ENCODE peak calls at places on chromosomes 11 and 22, in six cellular contexts. One of them, this sample, is unnamed.
A peak's percentile ranks its signal among the peaks of the same experiment; 100 is the strongest.

GRCh38 chr11:11140510-11140909 is 212.5 kb downstream of the CSNK2A3 start:
- DNase-seq in heart left ventricle: no peak
- DNase-seq in ovary: no peak
- DNase-seq in AG04450: no peak
- DNase-seq in T-helper 17 cell: no peak
- DNase-seq in IMR-90: no peak
- DNase-seq in this sample: no peak

GRCh38 chr11:67160872-67161783 is 42.1 kb downstream of the KDM2A start:
- DNase-seq in heart left ventricle: no peak
- DNase-seq in ovary: no peak
- DNase-seq in AG04450: no peak
- DNase-seq in T-helper 17 cell: no peak
- DNase-seq in IMR-90: peak; percentile 74
- DNase-seq in this sample: no peak

GRCh38 chr11:64947202-64947814 is 11.6 kb upstream of the GPHA2 start:
- DNase-seq in heart left ventricle: no peak
- DNase-seq in ovary: no peak
- DNase-seq in AG04450: no peak
- DNase-seq in T-helper 17 cell: no peak
- DNase-seq in IMR-90: no peak
- DNase-seq in this sample: no peak

GRCh38 chr11:47185305-47186075 is 744 bp downstream of the PACSIN3 start:
- DNase-seq in heart left ventricle: peak; percentile 88
- DNase-seq in ovary: peak; percentile 76
- DNase-seq in AG04450: no peak
- DNase-seq in T-helper 17 cell: no peak
- DNase-seq in IMR-90: peak; percentile 37
- DNase-seq in this sample: peak; percentile 75

GRCh38 chr11:46889689-46890475 is 28.5 kb downstream of the LRP4 start:
- DNase-seq in heart left ventricle: peak; percentile 62
- DNase-seq in ovary: peak; percentile 68
- DNase-seq in AG04450: peak; percentile 39
- DNase-seq in T-helper 17 cell: peak; percentile 32
- DNase-seq in IMR-90: peak; percentile 73
- DNase-seq in this sample: peak; percentile 82

GRCh38 chr11:108965602-108966001 is 300.7 kb downstream of the DDX10 start:
- DNase-seq in heart left ventricle: no peak
- DNase-seq in ovary: no peak
- DNase-seq in AG04450: peak; percentile 57
- DNase-seq in T-helper 17 cell: no peak
- DNase-seq in IMR-90: peak; percentile 88
- DNase-seq in this sample: no peak

GRCh38 chr11:87180743-87181142 is 143.0 kb downstream of the TMEM135 start:
- DNase-seq in heart left ventricle: no peak
- DNase-seq in ovary: no peak
- DNase-seq in AG04450: no peak
- DNase-seq in T-helper 17 cell: no peak
- DNase-seq in IMR-90: peak; percentile 65
- DNase-seq in this sample: no peak

GRCh38 chr22:44648085-44648820 is 53.8 kb upstream of the PRR5 start:
- DNase-seq in heart left ventricle: no peak
- DNase-seq in ovary: no peak
- DNase-seq in AG04450: no peak
- DNase-seq in T-helper 17 cell: no peak
- DNase-seq in IMR-90: peak; percentile 26
- DNase-seq in this sample: no peak

GRCh38 chr22:27726726-27727449 is 74.7 kb downstream of the MN1 start:
- DNase-seq in heart left ventricle: peak; percentile 62
- DNase-seq in ovary: peak; percentile 44
- DNase-seq in AG04450: no peak
- DNase-seq in T-helper 17 cell: no peak
- DNase-seq in IMR-90: peak; percentile 34
- DNase-seq in this sample: no peak

GRCh38 chr11:47248664-47249377 is at the start of gene ACP2:
- DNase-seq in heart left ventricle: peak; percentile 88
- DNase-seq in ovary: peak; percentile 90
- DNase-seq in AG04450: peak; percentile 72
- DNase-seq in T-helper 17 cell: peak; percentile 69
- DNase-seq in IMR-90: peak; percentile 87
- DNase-seq in this sample: peak; percentile 94

GRCh38 chr22:50696799-50697561 is 24.4 kb downstream of the SHANK3 start:
- DNase-seq in heart left ventricle: no peak
- DNase-seq in ovary: peak; percentile 26
- DNase-seq in AG04450: no peak
- DNase-seq in T-helper 17 cell: peak; percentile 11
- DNase-seq in IMR-90: no peak
- DNase-seq in this sample: no peak

GRCh38 chr11:11500744-11501487 is 120.9 kb downstream of the GALNT18 start:
- DNase-seq in heart left ventricle: no peak
- DNase-seq in ovary: no peak
- DNase-seq in AG04450: no peak
- DNase-seq in T-helper 17 cell: no peak
- DNase-seq in IMR-90: no peak
- DNase-seq in this sample: no peak

GRCh38 chr11:1870721-1871466 is 18.0 kb downstream of the LSP1 start:
- DNase-seq in heart left ventricle: no peak
- DNase-seq in ovary: no peak
- DNase-seq in AG04450: no peak
- DNase-seq in T-helper 17 cell: no peak
- DNase-seq in IMR-90: no peak
- DNase-seq in this sample: peak; percentile 64

GRCh38 chr11:117830674-117831351 is 6.3 kb upstream of the FXYD2 start:
- DNase-seq in heart left ventricle: no peak
- DNase-seq in ovary: peak; percentile 13
- DNase-seq in AG04450: no peak
- DNase-seq in T-helper 17 cell: no peak
- DNase-seq in IMR-90: no peak
- DNase-seq in this sample: no peak

GRCh38 chr11:65316311-65316978 is 1.8 kb downstream of the CDC42EP2 start:
- DNase-seq in heart left ventricle: peak; percentile 67
- DNase-seq in ovary: peak; percentile 58
- DNase-seq in AG04450: peak; percentile 91
- DNase-seq in T-helper 17 cell: no peak
- DNase-seq in IMR-90: peak; percentile 97
- DNase-seq in this sample: no peak

GRCh38 chr11:116808262-116809175 is 14.6 kb downstream of the APOA4 start:
- DNase-seq in heart left ventricle: no peak
- DNase-seq in ovary: no peak
- DNase-seq in AG04450: no peak
- DNase-seq in T-helper 17 cell: no peak
- DNase-seq in IMR-90: peak; percentile 32
- DNase-seq in this sample: peak; percentile 84

GRCh38 chr22:50719814-50720300 is 18.1 kb upstream of the ACR start:
- DNase-seq in heart left ventricle: no peak
- DNase-seq in ovary: no peak
- DNase-seq in AG04450: no peak
- DNase-seq in T-helper 17 cell: no peak
- DNase-seq in IMR-90: no peak
- DNase-seq in this sample: no peak

GRCh38 chr11:10454902-10455631 is at the start of gene AMPD3:
- DNase-seq in heart left ventricle: no peak
- DNase-seq in ovary: no peak
- DNase-seq in AG04450: peak; percentile 96
- DNase-seq in T-helper 17 cell: no peak
- DNase-seq in IMR-90: peak; percentile 99
- DNase-seq in this sample: no peak

GRCh38 chr11:69744435-69744834 is 30.7 kb downstream of the FGF4 start:
- DNase-seq in heart left ventricle: no peak
- DNase-seq in ovary: no peak
- DNase-seq in AG04450: peak; percentile 37
- DNase-seq in T-helper 17 cell: no peak
- DNase-seq in IMR-90: peak; percentile 78
- DNase-seq in this sample: no peak

GRCh38 chr11:112513417-112513816 is 252.8 kb upstream of the PLET1 start:
- DNase-seq in heart left ventricle: no peak
- DNase-seq in ovary: no peak
- DNase-seq in AG04450: no peak
- DNase-seq in T-helper 17 cell: no peak
- DNase-seq in IMR-90: no peak
- DNase-seq in this sample: no peak

GRCh38 chr11:86151188-86152005 is 82.5 kb upstream of the PICALM start:
- DNase-seq in heart left ventricle: peak; percentile 39
- DNase-seq in ovary: peak; percentile 43
- DNase-seq in AG04450: no peak
- DNase-seq in T-helper 17 cell: no peak
- DNase-seq in IMR-90: peak; percentile 23
- DNase-seq in this sample: peak; percentile 25

GRCh38 chr11:16791494-16791961 is 53.1 kb downstream of the C11orf58 start:
- DNase-seq in heart left ventricle: no peak
- DNase-seq in ovary: no peak
- DNase-seq in AG04450: peak; percentile 78
- DNase-seq in T-helper 17 cell: no peak
- DNase-seq in IMR-90: peak; percentile 95
- DNase-seq in this sample: no peak

GRCh38 chr22:39109361-39109760 is 12.3 kb downstream of the APOBEC3H start:
- DNase-seq in heart left ventricle: no peak
- DNase-seq in ovary: no peak
- DNase-seq in AG04450: no peak
- DNase-seq in T-helper 17 cell: no peak
- DNase-seq in IMR-90: no peak
- DNase-seq in this sample: no peak
- H3K9me3 ChIP-seq in heart left ventricle: no peaks in the 10 kb centered on the region
- H3K9me3 ChIP-seq in ovary: no peaks in the 10 kb centered on the region
- H3K9me3 ChIP-seq in AG04450: no peaks in the 10 kb centered on the region
- H3K9me3 ChIP-seq in T-helper 17 cell: no peaks in the 10 kb centered on the region
- H3K9me3 ChIP-seq in IMR-90: peaks cover 3% of the 10 kb centered on the region
- H3K9me3 ChIP-seq in this sample: no peaks in the 10 kb centered on the region

GRCh38 chr22:47392054-47392347 is 629.6 kb downstream of the TBC1D22A start:
- DNase-seq in heart left ventricle: no peak
- DNase-seq in ovary: no peak
- DNase-seq in AG04450: no peak
- DNase-seq in T-helper 17 cell: no peak
- DNase-seq in IMR-90: no peak
- DNase-seq in this sample: no peak
- H3K9me3 ChIP-seq in heart left ventricle: no peaks in the 10 kb centered on the region
- H3K9me3 ChIP-seq in ovary: no peaks in the 10 kb centered on the region
- H3K9me3 ChIP-seq in AG04450: peaks cover 9% of the 10 kb centered on the region
- H3K9me3 ChIP-seq in T-helper 17 cell: no peaks in the 10 kb centered on the region
- H3K9me3 ChIP-seq in IMR-90: peaks cover 21% of the 10 kb centered on the region
- H3K9me3 ChIP-seq in this sample: no peaks in the 10 kb centered on the region

DNA sequence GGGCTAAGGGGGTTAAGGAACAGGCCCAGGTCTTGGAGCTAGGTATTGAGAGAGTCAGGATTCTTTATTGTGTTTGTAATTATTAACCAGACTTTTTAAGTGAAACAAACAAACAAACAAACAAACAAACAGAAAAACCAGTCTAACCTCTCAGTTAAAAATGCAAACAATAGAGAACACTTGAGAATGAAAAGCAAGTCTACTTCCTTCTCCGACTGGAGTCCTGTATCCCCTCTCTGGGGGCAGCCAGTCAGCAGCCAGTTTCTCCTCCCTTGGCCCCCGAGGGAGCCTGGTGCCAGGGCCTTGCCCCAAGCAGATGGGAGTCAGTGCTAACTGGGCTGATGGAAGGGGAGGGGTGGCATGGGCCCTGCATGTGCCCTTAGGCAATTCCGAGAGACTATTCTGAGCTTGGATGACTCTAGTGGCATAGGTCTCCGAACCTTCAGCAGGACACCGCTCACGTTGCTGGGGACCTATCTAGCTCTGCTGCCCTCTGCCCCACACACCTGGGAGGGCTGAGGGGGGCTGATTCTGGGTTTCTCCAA is 137.2 kb downstream of the GRIK4 start:
- DNase-seq in heart left ventricle: no peak
- DNase-seq in ovary: no peak
- DNase-seq in AG04450: no peak
- DNase-seq in T-helper 17 cell: no peak
- DNase-seq in IMR-90: no peak
- DNase-seq in this sample: no peak
- H3K9me3 ChIP-seq in heart left ventricle: no peaks in the 10 kb centered on the region
- H3K9me3 ChIP-seq in ovary: no peaks in the 10 kb centered on the region
- H3K9me3 ChIP-seq in AG04450: no peaks in the 10 kb centered on the region
- H3K9me3 ChIP-seq in T-helper 17 cell: no peaks in the 10 kb centered on the region
- H3K9me3 ChIP-seq in IMR-90: no peaks in the 10 kb centered on the region
- H3K9me3 ChIP-seq in this sample: no peaks in the 10 kb centered on the region

GRCh38 chr11:50170115-50170514 is 137.4 kb downstream of the OR4C45 start:
- DNase-seq in heart left ventricle: no peak
- DNase-seq in ovary: no peak
- DNase-seq in AG04450: no peak
- DNase-seq in T-helper 17 cell: no peak
- DNase-seq in IMR-90: no peak
- DNase-seq in this sample: no peak
- H3K9me3 ChIP-seq in heart left ventricle: no peaks in the 10 kb centered on the region
- H3K9me3 ChIP-seq in ovary: no peaks in the 10 kb centered on the region
- H3K9me3 ChIP-seq in AG04450: peaks cover 22% of the 10 kb centered on the region
- H3K9me3 ChIP-seq in T-helper 17 cell: no peaks in the 10 kb centered on the region
- H3K9me3 ChIP-seq in IMR-90: peaks cover 10% of the 10 kb centered on the region
- H3K9me3 ChIP-seq in this sample: no peaks in the 10 kb centered on the region

DNA sequence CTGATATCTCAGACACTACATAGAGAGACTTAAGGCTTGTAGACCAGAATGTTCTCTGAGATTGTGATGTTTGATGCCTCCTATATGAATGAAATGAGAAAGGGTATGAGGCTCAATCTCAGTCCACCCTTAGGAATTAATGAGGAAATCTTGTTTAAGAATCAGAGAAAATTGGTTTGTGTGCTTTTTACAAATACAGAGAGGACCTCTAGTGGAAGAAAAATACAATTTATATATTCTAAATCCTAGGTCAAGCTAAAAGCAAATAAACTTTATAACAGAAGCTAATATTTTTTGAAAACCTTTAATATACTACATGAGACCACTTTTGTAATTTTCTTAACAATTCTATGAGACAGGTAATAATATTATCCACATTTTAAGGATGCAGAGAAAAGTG is 5.0 kb upstream of the OR52H1 start:
- DNase-seq in heart left ventricle: no peak
- DNase-seq in ovary: no peak
- DNase-seq in AG04450: no peak
- DNase-seq in T-helper 17 cell: no peak
- DNase-seq in IMR-90: peak; percentile 10
- DNase-seq in this sample: no peak
- H3K9me3 ChIP-seq in heart left ventricle: no peaks in the 10 kb centered on the region
- H3K9me3 ChIP-seq in ovary: no peaks in the 10 kb centered on the region
- H3K9me3 ChIP-seq in AG04450: no peaks in the 10 kb centered on the region
- H3K9me3 ChIP-seq in T-helper 17 cell: no peaks in the 10 kb centered on the region
- H3K9me3 ChIP-seq in IMR-90: no peaks in the 10 kb centered on the region
- H3K9me3 ChIP-seq in this sample: no peaks in the 10 kb centered on the region

GRCh38 chr22:47423266-47423665 is 660.8 kb downstream of the TBC1D22A start:
- DNase-seq in heart left ventricle: no peak
- DNase-seq in ovary: no peak
- DNase-seq in AG04450: no peak
- DNase-seq in T-helper 17 cell: no peak
- DNase-seq in IMR-90: no peak
- DNase-seq in this sample: no peak
- H3K9me3 ChIP-seq in heart left ventricle: no peaks in the 10 kb centered on the region
- H3K9me3 ChIP-seq in ovary: no peaks in the 10 kb centered on the region
- H3K9me3 ChIP-seq in AG04450: peaks cover 14% of the 10 kb centered on the region
- H3K9me3 ChIP-seq in T-helper 17 cell: no peaks in the 10 kb centered on the region
- H3K9me3 ChIP-seq in IMR-90: peaks cover 17% of the 10 kb centered on the region
- H3K9me3 ChIP-seq in this sample: no peaks in the 10 kb centered on the region

DNA sequence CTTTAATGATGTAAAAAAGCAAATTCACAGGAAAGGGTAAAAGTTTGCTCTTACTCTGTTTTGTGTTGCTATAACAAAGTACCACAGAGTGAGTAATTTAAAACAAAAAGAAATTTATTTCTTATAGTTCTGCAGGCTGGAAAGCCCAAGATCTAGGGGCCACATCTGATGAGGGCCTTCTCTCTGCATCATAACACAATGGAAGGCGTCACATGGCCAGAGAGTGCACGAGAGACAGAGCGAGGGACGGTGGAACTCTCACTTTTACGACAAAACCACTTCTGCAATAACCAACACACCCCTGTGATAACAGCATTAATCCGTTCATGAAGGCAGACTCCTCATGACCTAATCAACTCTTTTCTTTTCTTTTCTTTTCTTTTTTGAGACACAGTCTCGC is 31.1 kb downstream of the CD6 start:
- DNase-seq in heart left ventricle: no peak
- DNase-seq in ovary: no peak
- DNase-seq in AG04450: no peak
- DNase-seq in T-helper 17 cell: no peak
- DNase-seq in IMR-90: no peak
- DNase-seq in this sample: no peak
- H3K9me3 ChIP-seq in heart left ventricle: no peaks in the 10 kb centered on the region
- H3K9me3 ChIP-seq in ovary: no peaks in the 10 kb centered on the region
- H3K9me3 ChIP-seq in AG04450: no peaks in the 10 kb centered on the region
- H3K9me3 ChIP-seq in T-helper 17 cell: no peaks in the 10 kb centered on the region
- H3K9me3 ChIP-seq in IMR-90: no peaks in the 10 kb centered on the region
- H3K9me3 ChIP-seq in this sample: no peaks in the 10 kb centered on the region

This sample was measured in body of pancreas.